ENCODE peak calls at places on chromosome X, in nine cellular contexts. One of them, this sample, is unnamed.
A peak's percentile ranks its signal among the peaks of the same experiment; 100 is the strongest.

GRCh38 chrX:150357790-150358189 is 5.3 kb upstream of the MAMLD1 start:
- DNase-seq in colonic mucosa: no peak
- DNase-seq in MM.1S: no peak
- DNase-seq in neuronal stem cell: no peak
- DNase-seq in endodermal cell: no peak
- DNase-seq in Panc1: no peak
- DNase-seq in psoas muscle: no peak
- DNase-seq in thyroid gland: no peak
- DNase-seq in ovary: no peak
- DNase-seq in this sample: no peak

GRCh38 chrX:74343970-74344622 is 40.1 kb downstream of the ZCCHC13 start:
- DNase-seq in colonic mucosa: peak; percentile 73
- DNase-seq in MM.1S: peak; percentile 68
- DNase-seq in neuronal stem cell: peak; percentile 46
- DNase-seq in endodermal cell: peak; percentile 90
- DNase-seq in Panc1: peak; percentile 90
- DNase-seq in psoas muscle: no peak
- DNase-seq in thyroid gland: peak; percentile 57
- DNase-seq in ovary: peak; percentile 27
- DNase-seq in this sample: peak; percentile 65

GRCh38 chrX:8052909-8053308 is 118.2 kb downstream of the VCX2 start:
- DNase-seq in colonic mucosa: no peak
- DNase-seq in MM.1S: no peak
- DNase-seq in neuronal stem cell: no peak
- DNase-seq in endodermal cell: no peak
- DNase-seq in Panc1: no peak
- DNase-seq in psoas muscle: no peak
- DNase-seq in thyroid gland: no peak
- DNase-seq in ovary: no peak
- DNase-seq in this sample: no peak

GRCh38 chrX:47222776-47223350 is 4.4 kb downstream of the CDK16 start:
- DNase-seq in colonic mucosa: no peak
- DNase-seq in MM.1S: no peak
- DNase-seq in neuronal stem cell: no peak
- DNase-seq in endodermal cell: peak; percentile 73
- DNase-seq in Panc1: no peak
- DNase-seq in psoas muscle: no peak
- DNase-seq in thyroid gland: no peak
- DNase-seq in ovary: no peak
- DNase-seq in this sample: no peak

GRCh38 chrX:120291211-120291610 is 20.1 kb downstream of the TMEM255A start:
- DNase-seq in colonic mucosa: no peak
- DNase-seq in MM.1S: no peak
- DNase-seq in neuronal stem cell: no peak
- DNase-seq in endodermal cell: no peak
- DNase-seq in Panc1: no peak
- DNase-seq in psoas muscle: no peak
- DNase-seq in thyroid gland: no peak
- DNase-seq in ovary: no peak
- DNase-seq in this sample: no peak

GRCh38 chrX:56978172-56978571 is 17.2 kb downstream of the SPIN3 start:
- DNase-seq in colonic mucosa: peak; percentile 45
- DNase-seq in MM.1S: peak; percentile 73
- DNase-seq in neuronal stem cell: no peak
- DNase-seq in endodermal cell: peak; percentile 78
- DNase-seq in Panc1: no peak
- DNase-seq in psoas muscle: no peak
- DNase-seq in thyroid gland: peak; percentile 18
- DNase-seq in ovary: peak; percentile 14
- DNase-seq in this sample: no peak

GRCh38 chrX:105552395-105552794 is 269.9 kb upstream of the NRK start:
- DNase-seq in colonic mucosa: no peak
- DNase-seq in MM.1S: no peak
- DNase-seq in neuronal stem cell: no peak
- DNase-seq in endodermal cell: no peak
- DNase-seq in Panc1: no peak
- DNase-seq in psoas muscle: no peak
- DNase-seq in thyroid gland: no peak
- DNase-seq in ovary: no peak
- DNase-seq in this sample: no peak

GRCh38 chrX:68693481-68694410 is 46.3 kb downstream of the STARD8 start:
- DNase-seq in colonic mucosa: peak; percentile 53
- DNase-seq in MM.1S: peak; percentile 69
- DNase-seq in neuronal stem cell: peak; percentile 59
- DNase-seq in endodermal cell: peak; percentile 93
- DNase-seq in Panc1: no peak
- DNase-seq in psoas muscle: peak; percentile 82
- DNase-seq in thyroid gland: peak; percentile 82
- DNase-seq in ovary: peak; percentile 80
- DNase-seq in this sample: peak; percentile 68

GRCh38 chrX:6758234-6758633 is 223.3 kb upstream of the VCX3A start:
- DNase-seq in colonic mucosa: no peak
- DNase-seq in MM.1S: no peak
- DNase-seq in neuronal stem cell: no peak
- DNase-seq in endodermal cell: no peak
- DNase-seq in Panc1: no peak
- DNase-seq in psoas muscle: no peak
- DNase-seq in thyroid gland: no peak
- DNase-seq in ovary: no peak
- DNase-seq in this sample: no peak

GRCh38 chrX:54182194-54182863 is 725 bp downstream of the FAM120C start:
- DNase-seq in colonic mucosa: peak; percentile 72
- DNase-seq in MM.1S: peak; percentile 56
- DNase-seq in neuronal stem cell: peak; percentile 8
- DNase-seq in endodermal cell: peak; percentile 70
- DNase-seq in Panc1: no peak
- DNase-seq in psoas muscle: peak; percentile 64
- DNase-seq in thyroid gland: peak; percentile 64
- DNase-seq in ovary: peak; percentile 55
- DNase-seq in this sample: peak; percentile 75

GRCh38 chrX:107552976-107553375 is 75.3 kb upstream of the PRPS1 start:
- DNase-seq in colonic mucosa: no peak
- DNase-seq in MM.1S: no peak
- DNase-seq in neuronal stem cell: no peak
- DNase-seq in endodermal cell: no peak
- DNase-seq in Panc1: no peak
- DNase-seq in psoas muscle: no peak
- DNase-seq in thyroid gland: no peak
- DNase-seq in ovary: no peak
- DNase-seq in this sample: no peak

GRCh38 chrX:95764972-95765451 is 919.6 kb upstream of the DIAPH2 start:
- DNase-seq in colonic mucosa: no peak
- DNase-seq in MM.1S: peak; percentile 68
- DNase-seq in neuronal stem cell: peak; percentile 32
- DNase-seq in endodermal cell: peak; percentile 70
- DNase-seq in Panc1: no peak
- DNase-seq in psoas muscle: no peak
- DNase-seq in thyroid gland: no peak
- DNase-seq in ovary: peak; percentile 32
- DNase-seq in this sample: no peak

GRCh38 chrX:113522814-113523213 is 682.2 kb upstream of the AMOT start:
- DNase-seq in colonic mucosa: no peak
- DNase-seq in MM.1S: no peak
- DNase-seq in neuronal stem cell: no peak
- DNase-seq in endodermal cell: no peak
- DNase-seq in Panc1: no peak
- DNase-seq in psoas muscle: no peak
- DNase-seq in thyroid gland: no peak
- DNase-seq in ovary: no peak
- DNase-seq in this sample: no peak

GRCh38 chrX:139324756-139325155 is 205.8 kb upstream of the F9 start:
- DNase-seq in colonic mucosa: no peak
- DNase-seq in MM.1S: no peak
- DNase-seq in neuronal stem cell: no peak
- DNase-seq in endodermal cell: no peak
- DNase-seq in Panc1: no peak
- DNase-seq in psoas muscle: no peak
- DNase-seq in thyroid gland: no peak
- DNase-seq in ovary: no peak
- DNase-seq in this sample: no peak

GRCh38 chrX:6695717-6696116 is 160.8 kb upstream of the VCX3A start:
- DNase-seq in colonic mucosa: no peak
- DNase-seq in MM.1S: no peak
- DNase-seq in neuronal stem cell: no peak
- DNase-seq in endodermal cell: no peak
- DNase-seq in Panc1: no peak
- DNase-seq in psoas muscle: no peak
- DNase-seq in thyroid gland: no peak
- DNase-seq in ovary: no peak
- DNase-seq in this sample: no peak

GRCh38 chrX:147958316-147958715 is 22.8 kb upstream of the FMR1NB start:
- DNase-seq in colonic mucosa: no peak
- DNase-seq in MM.1S: no peak
- DNase-seq in neuronal stem cell: no peak
- DNase-seq in endodermal cell: no peak
- DNase-seq in Panc1: no peak
- DNase-seq in psoas muscle: no peak
- DNase-seq in thyroid gland: no peak
- DNase-seq in ovary: no peak
- DNase-seq in this sample: no peak

GRCh38 chrX:134162032-134162431 is 75.0 kb upstream of the CCDC160 start:
- DNase-seq in colonic mucosa: no peak
- DNase-seq in MM.1S: no peak
- DNase-seq in neuronal stem cell: no peak
- DNase-seq in endodermal cell: no peak
- DNase-seq in Panc1: no peak
- DNase-seq in psoas muscle: no peak
- DNase-seq in thyroid gland: no peak
- DNase-seq in ovary: no peak
- DNase-seq in this sample: no peak

GRCh38 chrX:98357146-98357545 is 1473.4 kb downstream of the RPA4 start:
- DNase-seq in colonic mucosa: no peak
- DNase-seq in MM.1S: no peak
- DNase-seq in neuronal stem cell: no peak
- DNase-seq in endodermal cell: no peak
- DNase-seq in Panc1: no peak
- DNase-seq in psoas muscle: no peak
- DNase-seq in thyroid gland: no peak
- DNase-seq in ovary: no peak
- DNase-seq in this sample: no peak

GRCh38 chrX:98362630-98363029 is 1478.9 kb downstream of the RPA4 start:
- DNase-seq in colonic mucosa: no peak
- DNase-seq in MM.1S: no peak
- DNase-seq in neuronal stem cell: no peak
- DNase-seq in endodermal cell: no peak
- DNase-seq in Panc1: no peak
- DNase-seq in psoas muscle: no peak
- DNase-seq in thyroid gland: no peak
- DNase-seq in ovary: no peak
- DNase-seq in this sample: no peak
- H3K27ac ChIP-seq in colonic mucosa: no peak overlapping the region
- H3K27ac ChIP-seq in MM.1S: no peak overlapping the region
- H3K27ac ChIP-seq in neuronal stem cell: no peak overlapping the region
- H3K27ac ChIP-seq in endodermal cell: no peak overlapping the region
- H3K27ac ChIP-seq in Panc1: no peak overlapping the region
- H3K27ac ChIP-seq in psoas muscle: no peak overlapping the region
- H3K27ac ChIP-seq in thyroid gland: no peak overlapping the region
- H3K27ac ChIP-seq in ovary: no peak overlapping the region
- H3K27ac ChIP-seq in this sample: no peak overlapping the region

DNA sequence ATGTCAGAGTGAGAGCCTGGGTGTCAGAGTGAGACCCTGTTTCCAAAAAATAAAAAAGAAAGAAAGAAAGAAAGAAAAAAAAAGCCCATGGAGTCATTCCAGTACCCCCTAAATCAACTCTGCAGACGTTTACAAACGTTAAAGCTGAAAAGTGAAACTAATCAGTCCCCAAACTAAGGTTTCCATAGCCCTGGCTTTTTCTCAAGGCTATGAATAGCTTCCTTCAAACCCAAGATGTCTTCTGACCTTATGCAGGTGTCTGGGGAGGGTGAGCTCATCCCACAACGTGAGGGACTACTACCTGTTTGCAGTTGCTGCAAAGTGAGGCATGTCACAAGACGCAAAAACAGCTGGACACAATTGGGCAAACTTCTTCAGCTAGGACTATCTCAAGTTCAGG is 144.0 kb downstream of the SH3KBP1 start:
- DNase-seq in colonic mucosa: no peak
- DNase-seq in MM.1S: peak; percentile 83
- DNase-seq in neuronal stem cell: no peak
- DNase-seq in endodermal cell: no peak
- DNase-seq in Panc1: no peak
- DNase-seq in psoas muscle: no peak
- DNase-seq in thyroid gland: no peak
- DNase-seq in ovary: no peak
- DNase-seq in this sample: no peak
- H3K4me1 ChIP-seq in colonic mucosa: no peaks in the 10 kb centered on the region
- H3K4me1 ChIP-seq in MM.1S: peaks cover 41% of the 10 kb centered on the region
- H3K4me1 ChIP-seq in neuronal stem cell: peaks cover 22% of the 10 kb centered on the region
- H3K4me1 ChIP-seq in endodermal cell: no peaks in the 10 kb centered on the region
- H3K4me1 ChIP-seq in Panc1: no peaks in the 10 kb centered on the region
- H3K4me1 ChIP-seq in psoas muscle: no peaks in the 10 kb centered on the region
- H3K4me1 ChIP-seq in thyroid gland: peaks cover 7% of the 10 kb centered on the region
- H3K4me1 ChIP-seq in ovary: no peaks in the 10 kb centered on the region
- H3K4me1 ChIP-seq in this sample: no peaks in the 10 kb centered on the region

GRCh38 chrX:15737957-15738685 is at the start of gene CA5B:
- DNase-seq in colonic mucosa: peak; percentile 100
- DNase-seq in MM.1S: peak; percentile 89
- DNase-seq in neuronal stem cell: peak; percentile 86
- DNase-seq in endodermal cell: peak; percentile 100
- DNase-seq in Panc1: peak; percentile 51
- DNase-seq in psoas muscle: peak; percentile 93
- DNase-seq in thyroid gland: peak; percentile 90
- DNase-seq in ovary: peak; percentile 95
- DNase-seq in this sample: peak; percentile 99
- H3K4me3 ChIP-seq in colonic mucosa: peak within 1 kb of the TSS; percentile 46
- H3K4me3 ChIP-seq in MM.1S: peak within 1 kb of the TSS; percentile 71
- H3K4me3 ChIP-seq in neuronal stem cell: peak within 1 kb of the TSS; percentile 78
- H3K4me3 ChIP-seq in endodermal cell: peak within 1 kb of the TSS; percentile 84
- H3K4me3 ChIP-seq in Panc1: peak within 1 kb of the TSS; percentile 59
- H3K4me3 ChIP-seq in psoas muscle: peak within 1 kb of the TSS; percentile 62
- H3K4me3 ChIP-seq in thyroid gland: peak within 1 kb of the TSS; percentile 43
- H3K4me3 ChIP-seq in ovary: peak within 1 kb of the TSS; percentile 40
- H3K4me3 ChIP-seq in this sample: peak within 1 kb of the TSS; percentile 59

GRCh38 chrX:55490121-55490520 is 473 bp upstream of the USP51 start:
- DNase-seq in colonic mucosa: no peak
- DNase-seq in MM.1S: no peak
- DNase-seq in neuronal stem cell: no peak
- DNase-seq in endodermal cell: no peak
- DNase-seq in Panc1: no peak
- DNase-seq in psoas muscle: no peak
- DNase-seq in thyroid gland: no peak
- DNase-seq in ovary: no peak
- DNase-seq in this sample: no peak

GRCh38 chrX:55489315-55490009 is at the start of gene USP51:
- DNase-seq in colonic mucosa: peak; percentile 39
- DNase-seq in MM.1S: no peak
- DNase-seq in neuronal stem cell: peak; percentile 42
- DNase-seq in endodermal cell: peak; percentile 86
- DNase-seq in Panc1: no peak
- DNase-seq in psoas muscle: peak; percentile 21
- DNase-seq in thyroid gland: peak; percentile 61
- DNase-seq in ovary: peak; percentile 69
- DNase-seq in this sample: peak; percentile 43

GRCh38 chrX:55487143-55487542 is 2.5 kb downstream of the USP51 start:
- DNase-seq in colonic mucosa: no peak
- DNase-seq in MM.1S: no peak
- DNase-seq in neuronal stem cell: no peak
- DNase-seq in endodermal cell: peak; percentile 17
- DNase-seq in Panc1: no peak
- DNase-seq in psoas muscle: no peak
- DNase-seq in thyroid gland: no peak
- DNase-seq in ovary: no peak
- DNase-seq in this sample: no peak

GRCh38 chrX:55488268-55488558 is 1.4 kb downstream of the USP51 start:
- DNase-seq in colonic mucosa: no peak
- DNase-seq in MM.1S: no peak
- DNase-seq in neuronal stem cell: peak; percentile 0
- DNase-seq in endodermal cell: no peak
- DNase-seq in Panc1: no peak
- DNase-seq in psoas muscle: no peak
- DNase-seq in thyroid gland: no peak
- DNase-seq in ovary: no peak
- DNase-seq in this sample: no peak

GRCh38 chrX:55488559-55489314 is 911 bp downstream of the USP51 start:
- DNase-seq in colonic mucosa: peak; percentile 60
- DNase-seq in MM.1S: peak; percentile 48
- DNase-seq in neuronal stem cell: peak; percentile 41
- DNase-seq in endodermal cell: peak; percentile 80
- DNase-seq in Panc1: no peak
- DNase-seq in psoas muscle: peak; percentile 56
- DNase-seq in thyroid gland: peak; percentile 69
- DNase-seq in ovary: peak; percentile 74
- DNase-seq in this sample: peak; percentile 48
- H3K27ac ChIP-seq in colonic mucosa: peak overlapping the region; percentile 74
- H3K27ac ChIP-seq in MM.1S: peak overlapping the region; percentile 68
- H3K27ac ChIP-seq in neuronal stem cell: peak overlapping the region; percentile 86
- H3K27ac ChIP-seq in endodermal cell: peak overlapping the region; percentile 76
- H3K27ac ChIP-seq in Panc1: peak overlapping the region; percentile 74
- H3K27ac ChIP-seq in psoas muscle: peak overlapping the region; percentile 74
- H3K27ac ChIP-seq in thyroid gland: peak overlapping the region; percentile 98
- H3K27ac ChIP-seq in ovary: peak overlapping the region; percentile 93
- H3K27ac ChIP-seq in this sample: peak overlapping the region; percentile 87

This sample was measured in pancreas.